ENCODE peak calls at places on chromosome 4, in four cellular contexts. M is HEK293T, V is GM12878, P is HepG2. C is an unnamed sample.
A peak's percentile ranks its signal among the peaks of the same experiment; 100 is the strongest.

GRCh38 chr4:15774020-15774420 is 4.1 kb upstream of the CD38 start:
- DNase-seq in M (no peak), V (no peak), P (no peak), C (no peak)

GRCh38 chr4:109969087-109969486 is 56.4 kb downstream of the EGF start:
- DNase-seq in M (no peak), V (no peak), P (no peak), C (peak; percentile 49)

GRCh38 chr4:90792689-90793088 is 665.5 kb downstream of the CCSER1 start:
- DNase-seq in M (no peak), V (no peak), P (no peak), C (no peak)

GRCh38 chr4:83781434-83781833 is 245.5 kb downstream of the GPAT3 start:
- DNase-seq in M (no peak), V (no peak), P (no peak), C (no peak)

GRCh38 chr4:7362341-7362740 is 72.4 kb downstream of the PSAPL1 start:
- DNase-seq in M (no peak), V (no peak), P (no peak), C (no peak)

GRCh38 chr4:127284236-127284635 is 348.5 kb upstream of the INTU start:
- DNase-seq in M (no peak), V (no peak), P (no peak), C (no peak)

GRCh38 chr4:112664611-112665010 is 27.7 kb downstream of the LARP7 start:
- DNase-seq in M (no peak), V (no peak), P (no peak), C (no peak)

GRCh38 chr4:142585411-142585810 is 260.7 kb downstream of the INPP4B start:
- DNase-seq in M (no peak), V (no peak), P (no peak), C (no peak)

GRCh38 chr4:53489279-53489889 is 101.9 kb downstream of the LNX1 start:
- DNase-seq in M (no peak), V (no peak), P (no peak), C (peak; percentile 70)

GRCh38 chr4:19462117-19462516 is 789.6 kb upstream of the SLIT2 start:
- DNase-seq in M (no peak), V (no peak), P (no peak), C (no peak)

GRCh38 chr4:153119626-153120025 is 84.6 kb upstream of the TRIM2 start:
- DNase-seq in M (no peak), V (no peak), P (no peak), C (no peak)

DNA sequence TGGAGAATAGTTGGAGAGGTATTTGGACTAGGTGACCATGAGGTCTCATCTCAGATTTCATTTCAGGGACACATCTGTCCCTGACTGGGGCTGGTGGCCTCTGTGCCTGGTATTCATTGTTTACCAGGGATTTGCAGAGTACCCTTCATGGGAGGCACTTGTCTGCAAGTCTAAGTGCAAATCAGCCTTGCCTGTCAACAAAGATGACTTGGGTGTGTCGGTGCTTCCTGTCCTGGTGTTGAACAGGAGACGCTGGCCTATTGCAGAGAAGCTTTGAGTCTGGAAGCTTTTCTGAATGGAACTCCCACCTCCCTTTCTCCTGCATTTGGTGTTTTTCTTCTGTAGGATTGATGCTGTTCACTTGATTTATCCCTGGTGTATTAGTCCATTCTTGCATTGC is 104.1 kb downstream of the TNIP2 start:
- DNase-seq in M (no peak), V (no peak), P (no peak), C (no peak)
- TF ChIP-seq FOXK2 in M (no peak), V (no peak), P (no peak), C (no peak)

DNA sequence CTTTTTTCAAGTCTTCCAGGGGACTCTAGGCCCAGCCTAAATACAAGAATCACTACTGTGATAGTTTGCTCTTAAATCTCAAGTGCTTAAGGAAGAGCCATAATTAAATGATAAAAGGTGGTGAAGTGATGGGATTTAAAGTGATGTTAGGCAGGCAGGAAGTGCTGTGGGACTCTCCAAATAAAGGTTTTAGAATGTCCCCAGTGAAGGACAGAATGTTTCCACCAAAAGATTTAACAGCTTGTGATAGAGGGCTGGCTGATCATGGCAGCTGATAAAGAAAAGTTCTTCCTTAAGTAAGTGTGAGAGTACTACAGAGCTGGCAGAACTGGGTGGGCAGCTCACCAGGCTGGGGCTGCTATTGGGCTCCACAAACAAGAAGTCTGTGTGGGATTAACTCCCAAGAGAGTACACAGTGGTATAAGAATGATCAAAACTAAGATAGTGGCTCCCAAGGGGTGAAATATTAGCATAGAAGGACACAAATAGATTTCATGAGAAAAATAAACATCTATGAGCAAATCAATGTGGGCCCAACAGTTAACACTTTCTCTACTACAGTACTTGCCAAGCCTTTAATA is 637.2 kb upstream of the CPEB2 start:
- DNase-seq in M (no peak), V (no peak), P (no peak), C (no peak)
- TF ChIP-seq FOXK2 in M (no peak), V (no peak), P (no peak), C (no peak)

DNA sequence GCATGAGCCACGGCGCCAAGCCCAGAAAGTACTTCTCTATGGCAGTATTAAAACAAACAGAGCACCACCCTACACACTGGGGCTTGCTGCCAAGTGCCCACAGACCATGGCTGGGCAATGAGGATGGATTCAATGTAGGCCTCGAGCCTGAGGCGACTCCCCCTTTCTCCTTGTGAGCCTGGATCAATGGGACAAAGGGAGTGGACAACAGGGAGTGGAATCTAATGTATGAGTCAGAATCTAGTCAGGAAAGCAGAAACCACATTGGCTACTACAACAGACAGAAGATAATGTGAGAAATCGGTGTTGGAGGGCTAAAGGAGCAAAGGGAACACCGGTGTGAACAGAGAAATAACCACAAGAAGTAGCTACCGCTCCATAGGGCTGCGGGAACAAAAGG is 37.7 kb upstream of the OCIAD2 start:
- DNase-seq in M (no peak), V (no peak), P (no peak), C (no peak)
- TF ChIP-seq FOXK2 in M (no peak), V (no peak), P (no peak), C (no peak)

DNA sequence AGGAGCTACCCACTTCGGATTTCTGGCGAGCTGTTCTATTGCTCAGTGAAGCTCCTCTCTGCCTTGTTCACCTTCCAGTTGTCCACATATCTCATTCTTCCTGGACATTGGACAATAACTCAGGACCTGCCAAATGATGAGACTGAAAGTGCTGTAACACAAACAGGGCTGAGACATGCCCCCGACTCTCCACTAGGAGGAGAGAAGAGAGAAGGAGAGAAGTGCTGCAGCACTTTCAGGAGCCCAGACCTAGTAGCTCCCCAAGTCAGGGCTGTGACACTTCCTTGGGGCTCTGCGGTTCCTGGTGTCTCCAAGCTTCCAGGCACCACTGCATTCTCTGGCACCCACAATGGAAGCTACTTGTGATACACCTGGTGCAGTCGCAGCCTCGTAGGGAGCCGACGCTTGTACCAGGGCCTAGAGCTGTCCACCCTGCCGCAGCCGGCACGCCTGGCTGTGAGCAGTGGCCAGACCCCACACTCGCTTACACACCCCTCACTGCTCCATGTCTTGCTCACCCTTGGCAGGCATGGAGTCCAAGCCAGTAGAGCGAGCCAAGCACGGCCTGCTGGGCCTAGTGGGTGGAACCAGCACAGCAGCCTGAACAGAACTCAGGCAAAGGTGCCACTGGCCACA is 234.9 kb downstream of the TECRL start:
- DNase-seq in M (no peak), V (no peak), P (no peak), C (no peak)
- TF ChIP-seq FOXK2 in M (no peak), V (no peak), P (no peak), C (no peak)

GRCh38 chr4:44632089-44632488 is 19.3 kb downstream of the YIPF7 start:
- DNase-seq in M (no peak), V (no peak), P (no peak), C (no peak)
- TF ChIP-seq FOXK2 in M (no peak), V (no peak), P (no peak), C (no peak)

GRCh38 chr4:26812049-26812729 is 48.5 kb upstream of the STIM2 start:
- DNase-seq in M (no peak), V (no peak), P (no peak), C (no peak)

GRCh38 chr4:26815199-26815598 is 45.4 kb upstream of the STIM2 start:
- DNase-seq in M (no peak), V (no peak), P (no peak), C (no peak)

GRCh38 chr4:26813698-26814097 is 46.9 kb upstream of the STIM2 start:
- DNase-seq in M (no peak), V (no peak), P (no peak), C (no peak)

GRCh38 chr4:26819026-26819425 is 41.6 kb upstream of the STIM2 start:
- DNase-seq in M (no peak), V (no peak), P (no peak), C (no peak)

DNA sequence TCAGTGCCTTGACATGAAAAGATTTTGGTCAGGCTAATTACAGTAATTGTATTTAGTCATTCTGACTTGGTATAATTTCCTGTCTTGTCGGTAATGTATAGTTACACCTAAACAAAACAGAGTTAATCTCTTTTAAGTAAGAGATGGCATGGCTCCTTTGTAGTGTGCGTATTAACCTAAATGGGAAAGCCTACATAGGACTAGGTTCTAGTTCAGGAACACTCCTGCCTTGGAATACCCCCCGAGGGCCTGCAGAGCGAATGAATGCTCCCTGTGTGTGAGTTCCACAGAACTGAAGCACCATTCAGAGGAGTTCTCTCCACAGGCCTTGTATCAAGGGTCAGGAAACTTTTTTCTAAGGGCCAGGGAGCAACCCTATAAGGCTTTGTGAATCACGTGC is 45.0 kb upstream of the STIM2 start:
- DNase-seq in M (no peak), V (no peak), P (no peak), C (no peak)
- TF ChIP-seq FOXK2 in M (no peak), V (no peak), P (no peak), C (no peak)

DNA sequence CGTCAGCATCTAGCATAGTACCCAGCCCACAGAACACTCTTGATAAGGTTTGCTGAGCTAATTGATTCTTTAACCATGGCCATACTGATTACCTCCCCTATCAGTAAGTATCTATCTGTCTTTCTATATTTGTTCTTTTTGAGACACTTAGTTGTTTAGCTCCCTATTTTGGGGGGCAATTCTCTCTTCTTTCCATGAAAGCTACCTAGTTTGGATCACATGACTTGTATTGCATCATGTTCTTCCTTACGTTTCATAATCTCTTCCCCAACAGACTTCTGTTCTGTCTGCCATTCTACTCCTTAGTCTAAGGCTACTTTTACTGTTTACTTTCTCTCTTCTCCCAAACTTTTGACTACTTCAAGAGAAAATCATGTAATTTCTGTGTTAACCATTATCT is 39.0 kb downstream of the TBC1D19 start:
- DNase-seq in M (no peak), V (no peak), P (no peak), C (no peak)
- TF ChIP-seq FOXK2 in M (no peak), V (no peak), P (no peak), C (peak; percentile 61)

DNA sequence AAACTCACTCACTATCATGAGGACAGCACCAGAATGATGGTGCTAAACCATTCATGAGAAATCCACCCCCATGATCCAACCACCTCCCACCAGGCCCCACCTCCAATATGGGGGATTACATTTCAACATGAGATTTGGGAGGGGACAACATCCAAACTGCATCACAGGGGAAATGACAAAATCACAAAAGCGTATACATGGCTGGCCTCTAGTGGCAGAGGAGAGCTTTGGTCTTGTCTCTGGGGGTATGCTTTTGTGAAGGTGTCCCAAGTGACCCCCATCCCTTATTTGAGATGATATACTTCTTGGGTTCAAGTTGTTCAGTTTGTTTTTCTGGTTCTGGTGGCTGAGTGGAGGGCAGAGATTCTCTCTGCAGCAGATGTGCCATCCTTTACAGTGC is 8.5 kb upstream of the SETD7 start:
- DNase-seq in M (no peak), V (no peak), P (no peak), C (no peak)
- TF ChIP-seq FOXK2 in M (no peak), V (no peak), P (no peak), C (no peak)

C was measured in K562.